ENCODE peak calls at places on chromosomes 11 and 22, in six cellular contexts. N is H1, I is K562, Y is SK-N-SH, O is GM12878, A is HepG2. C is an unnamed sample.

GRCh38 chr11:68010058-68011041 is at the start of gene ALDH3B1:
- DNase-seq in I (peak), A (peak), O (no peak), N (peak), Y (peak), C (peak)

GRCh38 chr11:69878144-69878883 is 59.1 kb upstream of the FGF3 start:
- DNase-seq in Y (peak), N (peak), I (no peak), O (no peak), A (no peak), C (no peak)

GRCh38 chr11:74749127-74749964 is 697 bp downstream of the RNF169 start:
- DNase-seq in N (peak), A (peak), Y (peak), I (peak), O (no peak), C (peak)

GRCh38 chr22:43993072-43993760 is 30.9 kb upstream of the PARVB start:
- DNase-seq in N (peak), Y (peak), O (peak), A (peak), I (peak), C (peak)

GRCh38 chr22:44916281-44917231 is 93.2 kb downstream of the PHF21B start:
- DNase-seq in A (no peak), O (no peak), I (no peak), Y (no peak), N (no peak), C (no peak)

GRCh38 chr11:44709966-44710365 is 16.8 kb upstream of the TSPAN18 start:
- DNase-seq in O (no peak), Y (no peak), I (no peak), N (no peak), A (no peak), C (no peak)

GRCh38 chr11:76588455-76589325 is 81.9 kb downstream of the LRRC32 start:
- DNase-seq in I (no peak), A (no peak), N (no peak), O (no peak), Y (peak), C (peak)

GRCh38 chr11:123742334-123742733 is 874 bp upstream of the ZNF202 start:
- DNase-seq in O (no peak), A (no peak), I (no peak), Y (no peak), N (peak), C (no peak)

GRCh38 chr11:2928605-2929510 is at the start of gene PHLDA2:
- DNase-seq in Y (peak), A (no peak), I (peak), O (no peak), N (peak), C (peak)

GRCh38 chr11:14905104-14906033 is 13.3 kb upstream of the CYP2R1 start:
- DNase-seq in I (no peak), N (peak), Y (peak), O (no peak), A (no peak), C (no peak)

GRCh38 chr11:2837096-2837601 is 48.4 kb downstream of the CDKN1C start:
- DNase-seq in I (peak), Y (peak), O (no peak), N (no peak), A (peak), C (no peak)

GRCh38 chr22:44211946-44212930 is 31.5 kb downstream of the PARVG start:
- DNase-seq in N (peak), I (no peak), Y (peak), A (no peak), O (no peak), C (no peak)

GRCh38 chr11:3036419-3036818 is 20.8 kb downstream of the CARS1 start:
- DNase-seq in O (peak), I (no peak), A (no peak), N (no peak), Y (no peak), C (no peak)

GRCh38 chr11:134413334-134414035 is 1.4 kb upstream of the B3GAT1 start:
- DNase-seq in Y (no peak), N (peak), A (no peak), O (no peak), I (no peak), C (no peak)

GRCh38 chr22:35467788-35468187 is 67.8 kb downstream of the MCM5 start:
- DNase-seq in Y (peak), A (no peak), I (no peak), N (no peak), O (no peak), C (no peak)

GRCh38 chr22:32218470-32218869 is 13.6 kb upstream of the RFPL2 start:
- DNase-seq in A (no peak), I (no peak), Y (no peak), O (no peak), N (no peak), C (peak)

GRCh38 chr11:65301491-65302329 is 13.0 kb upstream of the CDC42EP2 start:
- DNase-seq in I (peak), O (no peak), N (peak), A (no peak), Y (peak), C (no peak)

GRCh38 chr22:40855104-40855959 is 1.1 kb downstream of the ST13 start:
- DNase-seq in A (no peak), Y (no peak), O (no peak), N (no peak), I (no peak), C (peak)

GRCh38 chr11:22169833-22170232 is 23.1 kb upstream of the ANO5 start:
- DNase-seq in A (peak), O (no peak), N (no peak), I (no peak), Y (no peak), C (no peak)

GRCh38 chr11:33620423-33621120 is 80.1 kb downstream of the C11orf91 start:
- DNase-seq in I (no peak), A (no peak), O (no peak), Y (peak), N (no peak), C (no peak)

GRCh38 chr22:49965291-49966040 is 4.9 kb downstream of the PIM3 start:
- DNase-seq in O (no peak), I (no peak), N (peak), Y (peak), A (no peak), C (no peak)

GRCh38 chr11:90113541-90113940 is 20.9 kb upstream of the NAALAD2 start:
- DNase-seq in A (no peak), N (no peak), O (no peak), Y (no peak), I (no peak), C (no peak)

GRCh38 chr11:26994579-26995210 is 783 bp downstream of the FIBIN start:
- DNase-seq in A (no peak), Y (no peak), O (no peak), I (no peak), N (peak), C (no peak)

GRCh38 chr11:96827164-96827563 is 437.4 kb downstream of the JRKL start:
- DNase-seq in I (no peak), Y (peak), A (no peak), N (no peak), O (no peak), C (no peak)

GRCh38 chr22:21876486-21877176 is 9.2 kb upstream of the MAPK1 start:
- DNase-seq in O (no peak), A (no peak), Y (peak), N (no peak), I (peak), C (peak)

GRCh38 chr11:1449516-1450270 is 36.9 kb downstream of the MOB2 start:
- DNase-seq in I (no peak), O (no peak), N (no peak), A (no peak), Y (no peak), C (no peak)

DNA sequence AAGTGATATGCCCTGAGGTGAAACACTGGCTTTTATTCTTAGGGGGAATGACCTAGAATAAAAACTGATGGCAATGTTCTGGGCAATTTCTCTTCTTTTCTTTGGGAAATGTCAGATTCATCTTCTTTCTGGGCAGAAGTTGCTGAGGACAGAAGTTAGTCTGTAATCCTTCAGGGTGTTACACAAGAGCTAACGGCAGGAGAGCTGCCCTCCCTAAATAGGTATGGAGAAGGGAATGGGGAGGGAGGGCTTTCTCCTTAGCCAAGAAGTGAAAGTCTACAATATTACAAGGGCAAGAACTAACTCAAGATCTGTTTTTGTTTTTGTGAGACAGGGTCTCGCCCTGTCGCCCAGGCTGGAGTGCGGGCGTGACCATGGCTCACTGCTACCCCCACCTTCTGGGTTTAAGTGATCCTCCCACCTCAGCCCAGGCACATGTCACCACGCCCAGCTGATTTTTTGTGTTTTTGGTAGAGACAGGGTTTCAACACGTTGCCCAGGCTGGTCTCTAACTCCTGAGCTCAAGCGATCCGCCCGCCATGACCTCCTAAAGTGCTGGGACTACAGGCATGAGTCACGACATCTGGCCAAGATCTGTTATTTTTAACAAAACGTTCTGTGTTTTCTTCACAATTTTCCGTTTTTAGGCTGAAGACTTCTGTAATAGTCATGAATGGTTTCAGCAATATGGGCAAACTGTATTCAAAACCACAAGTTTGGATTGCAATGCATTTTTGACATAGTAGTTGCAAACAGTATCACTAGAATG is 7.2 kb downstream of the PIWIL4 start:
- DNase-seq in O (no peak), I (no peak), A (no peak), Y (no peak), N (no peak), C (peak)
- TF ChIP-seq GABPA in O (no peak), I (no peak), A (no peak), Y (no peak), N (no peak), C (peak)

GRCh38 chr11:6389921-6390717 is at the start of gene SMPD1:
- DNase-seq in N (peak), Y (peak), A (peak), O (peak), I (peak), C (peak)
- TF ChIP-seq GABPA in N (no peak), Y (peak), A (peak), O (peak), I (peak), C (peak)

DNA sequence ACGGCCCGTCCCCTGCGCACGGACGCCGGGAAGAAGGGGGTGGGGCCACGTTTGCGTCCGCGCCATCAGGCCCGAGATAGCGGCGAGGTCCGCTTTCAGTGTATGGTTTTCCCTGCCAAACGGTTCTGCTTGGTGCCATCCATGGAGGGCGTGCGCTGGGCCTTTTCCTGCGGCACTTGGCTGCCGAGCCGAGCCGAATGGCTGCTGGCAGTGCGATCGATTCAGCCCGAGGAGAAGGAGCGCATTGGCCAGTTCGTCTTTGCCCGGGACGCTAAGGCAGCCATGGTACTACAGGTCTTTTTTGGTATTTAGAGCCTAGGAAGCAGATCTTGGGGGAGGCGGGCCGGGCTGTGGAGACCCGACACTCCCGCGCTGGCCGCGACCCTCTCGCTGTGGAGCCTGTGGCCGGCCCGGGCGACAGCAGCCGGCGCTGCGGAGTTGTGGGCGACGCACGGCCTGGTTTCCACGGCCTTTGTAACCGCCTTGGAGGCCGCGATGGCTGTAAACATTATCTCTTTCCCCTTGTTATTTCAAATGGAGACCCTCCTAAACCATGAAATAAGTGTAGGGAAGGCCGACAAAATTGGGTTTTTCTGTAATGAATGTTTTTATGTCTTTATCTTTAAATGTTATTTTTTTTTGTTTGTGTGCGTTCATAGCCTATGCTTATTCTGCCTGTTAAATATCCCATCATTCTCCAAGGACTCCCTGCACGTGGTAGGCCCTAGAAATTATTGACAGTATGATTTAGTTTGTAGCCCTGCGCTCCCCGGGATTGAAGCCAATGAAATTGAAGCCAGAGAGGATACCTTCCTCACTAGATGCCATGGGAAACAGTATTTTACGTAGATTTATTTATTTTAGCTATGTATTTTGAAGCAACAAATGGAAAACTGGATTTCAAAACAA is at the start of gene AASDHPPT:
- DNase-seq in I (peak), A (peak), Y (peak), N (no peak), O (no peak), C (no peak)
- TF ChIP-seq GABPA in I (no peak), A (no peak), Y (no peak), N (no peak), O (no peak), C (no peak)

GRCh38 chr22:20498913-20499312 is 3.3 kb upstream of the KLHL22 start:
- DNase-seq in O (no peak), Y (no peak), N (no peak), A (no peak), I (no peak), C (no peak)

GRCh38 chr22:20506543-20507252 is 712 bp upstream of the MED15 start:
- DNase-seq in Y (no peak), A (no peak), O (no peak), I (no peak), N (no peak), C (no peak)

GRCh38 chr22:20507253-20508066 is at the start of gene MED15:
- DNase-seq in N (peak), I (peak), Y (peak), O (peak), A (peak), C (peak)

GRCh38 chr22:20499769-20500168 is 4.2 kb upstream of the KLHL22 start:
- DNase-seq in Y (no peak), O (no peak), N (no peak), A (no peak), I (no peak), C (no peak)

GRCh38 chr22:20503816-20504215 is 3.6 kb upstream of the MED15 start:
- DNase-seq in A (no peak), I (no peak), O (no peak), Y (no peak), N (no peak), C (no peak)
- TF ChIP-seq GABPA in A (no peak), I (no peak), O (no peak), Y (no peak), N (no peak), C (no peak)

DNA sequence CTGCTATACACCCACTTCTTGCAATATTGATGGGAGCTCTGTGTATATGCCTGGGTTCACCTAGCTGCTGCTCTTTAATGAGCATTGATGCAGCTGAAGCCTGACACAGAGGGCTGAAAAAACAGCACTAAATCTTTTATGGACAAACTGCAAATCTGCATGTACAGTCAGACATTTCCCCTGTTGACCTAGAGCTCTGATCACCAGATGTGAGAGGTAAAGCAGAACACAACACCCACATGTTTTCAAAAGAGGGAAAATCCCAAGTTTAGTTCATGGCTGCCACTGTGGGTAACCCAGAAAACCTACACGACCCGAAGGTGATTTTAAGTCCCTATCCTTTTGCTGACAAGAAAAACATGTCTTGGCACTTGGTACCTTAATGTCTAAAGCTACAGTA is 303.0 kb upstream of the PITPNB start:
- DNase-seq in I (no peak), A (no peak), Y (no peak), O (no peak), N (no peak), C (no peak)
- TF ChIP-seq GABPA in I (no peak), A (no peak), Y (no peak), O (no peak), N (no peak), C (no peak)

GRCh38 chr11:46600162-46600561 is 6.3 kb upstream of the AMBRA1 start:
- DNase-seq in N (no peak), Y (no peak), O (no peak), A (no peak), I (no peak), C (no peak)

GRCh38 chr11:46607516-46607915 is 9.5 kb downstream of the HARBI1 start:
- DNase-seq in N (no peak), O (no peak), Y (no peak), A (no peak), I (no peak), C (no peak)

GRCh38 chr11:46601129-46601528 is 7.3 kb upstream of the AMBRA1 start:
- DNase-seq in O (no peak), Y (no peak), I (no peak), N (no peak), A (no peak), C (no peak)

GRCh38 chr11:46604796-46605195 is 11.0 kb upstream of the AMBRA1 start:
- DNase-seq in I (no peak), Y (no peak), N (no peak), A (no peak), O (no peak), C (no peak)

GRCh38 chr11:46603704-46604308 is 10.0 kb upstream of the AMBRA1 start:
- DNase-seq in Y (no peak), O (no peak), N (no peak), A (no peak), I (no peak), C (no peak)
- TF ChIP-seq GABPA in Y (no peak), O (no peak), N (no peak), A (no peak), I (no peak), C (no peak)

GRCh38 chr11:7501251-7501650 is 12.5 kb upstream of the PPFIBP2 start:
- DNase-seq in N (no peak), O (no peak), Y (no peak), I (no peak), A (no peak), C (no peak)

GRCh38 chr11:7501894-7502293 is 11.9 kb upstream of the PPFIBP2 start:
- DNase-seq in N (no peak), I (no peak), O (no peak), Y (no peak), A (no peak), C (no peak)

GRCh38 chr11:7498193-7498592 is 12.9 kb downstream of the OLFML1 start:
- DNase-seq in Y (no peak), A (no peak), N (no peak), O (no peak), I (no peak), C (no peak)

GRCh38 chr11:7499046-7499445 is 13.7 kb downstream of the OLFML1 start:
- DNase-seq in Y (no peak), O (no peak), I (no peak), N (no peak), A (no peak), C (no peak)

DNA sequence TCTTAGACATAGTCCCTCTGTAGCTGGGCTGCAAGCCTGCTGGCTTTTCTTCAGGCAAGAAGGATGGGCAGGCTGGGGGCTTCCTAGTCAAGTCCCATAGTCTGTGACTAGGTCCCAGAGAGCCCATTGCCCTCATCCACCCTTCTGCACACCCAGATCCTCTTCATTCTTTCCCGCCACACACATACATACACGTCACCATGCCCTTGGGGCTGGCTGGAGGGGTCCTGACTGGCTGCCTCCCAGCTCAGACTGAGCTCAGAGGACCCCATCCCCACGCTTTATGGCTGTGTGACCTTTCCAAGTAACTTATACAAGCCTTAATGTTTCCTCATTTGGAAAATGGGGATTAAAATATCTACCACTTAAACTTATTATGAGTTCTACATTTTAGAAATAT is 13.5 kb upstream of the PPFIBP2 start:
- DNase-seq in I (no peak), A (no peak), Y (no peak), N (no peak), O (no peak), C (no peak)
- TF ChIP-seq GABPA in I (no peak), A (no peak), Y (no peak), N (no peak), O (no peak), C (no peak)